ENCODE peak calls at places on chromosomes 2 and 18, in eight cellular contexts. Q is IMR-90, X is H1, W is A549, H is K562, E is GM12878, M is SK-N-SH, T is HepG2. I is an unnamed sample.
A peak's percentile ranks its signal among the peaks of the same experiment; 100 is the strongest.

GRCh38 chr2:45300026-45300750 is 290.9 kb upstream of the SIX2 start:
- DNase-seq in Q (no peak), X (no peak), W (no peak), H (no peak), E (no peak), M (no peak), T (peak; percentile 84), I (no peak)

GRCh38 chr2:157168501-157168900 is 89.0 kb upstream of the GALNT5 start:
- DNase-seq in Q (peak; percentile 47), X (no peak), W (no peak), H (peak; percentile 34), E (no peak), M (no peak), T (no peak), I (no peak)

GRCh38 chr2:181658444-181658843 is 1.5 kb upstream of the CERKL start:
- DNase-seq in Q (no peak), X (no peak), W (no peak), H (no peak), E (no peak), M (no peak), T (no peak), I (no peak)

GRCh38 chr18:55452123-55452611 is 135.8 kb downstream of the TCF4 start:
- DNase-seq in Q (no peak), X (no peak), W (no peak), H (no peak), E (no peak), M (no peak), T (no peak), I (no peak)

GRCh38 chr2:226605642-226606041 is 194.0 kb downstream of the IRS1 start:
- DNase-seq in Q (no peak), X (no peak), W (no peak), H (no peak), E (no peak), M (no peak), T (no peak), I (no peak)

GRCh38 chr2:241001413-241002274 is 3.2 kb downstream of the SNED1 start:
- DNase-seq in Q (no peak), X (no peak), W (no peak), H (no peak), E (no peak), M (no peak), T (no peak), I (no peak)

GRCh38 chr2:201891676-201892075 is 85.3 kb downstream of the CDK15 start:
- DNase-seq in Q (no peak), X (no peak), W (no peak), H (no peak), E (no peak), M (no peak), T (no peak), I (no peak)

GRCh38 chr2:201407265-201407664 is 44.0 kb downstream of the TRAK2 start:
- DNase-seq in Q (peak; percentile 36), X (no peak), W (peak; percentile 12), H (no peak), E (no peak), M (no peak), T (no peak), I (no peak)

GRCh38 chr2:20635698-20636584 is 15.0 kb downstream of the HS1BP3 start:
- DNase-seq in Q (peak; percentile 71), X (peak; percentile 70), W (peak; percentile 87), H (peak; percentile 85), E (no peak), M (peak; percentile 98), T (peak; percentile 74), I (peak; percentile 21)

GRCh38 chr2:221468288-221468687 is 103.8 kb downstream of the EPHA4 start:
- DNase-seq in Q (no peak), X (peak; percentile 31), W (no peak), H (no peak), E (no peak), M (no peak), T (no peak), I (no peak)

GRCh38 chr2:128421861-128422311 is 103.2 kb upstream of the HS6ST1 start:
- DNase-seq in Q (no peak), X (no peak), W (no peak), H (no peak), E (no peak), M (no peak), T (no peak), I (no peak)

DNA sequence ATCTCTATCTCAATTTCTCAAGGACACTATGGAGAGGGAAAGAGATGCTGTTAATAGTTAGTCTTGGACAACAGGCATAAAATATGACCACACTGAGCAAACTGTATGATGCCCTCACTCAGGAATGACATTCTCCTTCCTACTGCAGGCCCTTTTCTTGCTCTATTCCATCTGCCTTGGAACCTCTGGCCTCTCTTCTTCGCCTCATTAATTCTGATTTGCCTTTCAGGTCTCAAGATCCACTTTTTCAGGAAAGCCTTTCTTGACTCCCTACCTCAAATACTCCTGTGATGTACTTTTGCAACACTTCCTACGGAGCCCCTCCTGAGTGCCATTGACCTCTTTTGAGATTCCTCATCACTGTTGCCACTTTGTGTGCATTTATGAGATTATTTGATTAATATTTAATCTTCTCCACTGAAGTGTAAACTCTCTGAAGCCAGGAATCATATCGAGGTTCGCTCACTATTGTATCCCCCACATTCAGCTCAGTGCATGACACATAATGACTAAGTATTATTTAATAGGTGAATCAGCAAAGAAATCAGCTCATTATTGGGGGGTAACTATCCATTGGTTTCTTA is 21.3 kb upstream of the SPP2 start:
- DNase-seq in Q (peak; percentile 13), X (no peak), W (peak; percentile 21), H (no peak), E (no peak), M (no peak), T (no peak), I (no peak)
- TF ChIP-seq RAD21 in Q (no peak), X (no peak), W (peak; percentile 20), H (no peak), E (no peak), M (no peak), T (no peak), I (no peak)

GRCh38 chr2:26429779-26430654 is 28.3 kb downstream of the DRC1 start:
- DNase-seq in Q (no peak), X (no peak), W (no peak), H (no peak), E (no peak), M (no peak), T (no peak), I (no peak)
- TF ChIP-seq RAD21 in Q (no peak), X (no peak), W (no peak), H (no peak), E (no peak), M (no peak), T (no peak), I (no peak)

DNA sequence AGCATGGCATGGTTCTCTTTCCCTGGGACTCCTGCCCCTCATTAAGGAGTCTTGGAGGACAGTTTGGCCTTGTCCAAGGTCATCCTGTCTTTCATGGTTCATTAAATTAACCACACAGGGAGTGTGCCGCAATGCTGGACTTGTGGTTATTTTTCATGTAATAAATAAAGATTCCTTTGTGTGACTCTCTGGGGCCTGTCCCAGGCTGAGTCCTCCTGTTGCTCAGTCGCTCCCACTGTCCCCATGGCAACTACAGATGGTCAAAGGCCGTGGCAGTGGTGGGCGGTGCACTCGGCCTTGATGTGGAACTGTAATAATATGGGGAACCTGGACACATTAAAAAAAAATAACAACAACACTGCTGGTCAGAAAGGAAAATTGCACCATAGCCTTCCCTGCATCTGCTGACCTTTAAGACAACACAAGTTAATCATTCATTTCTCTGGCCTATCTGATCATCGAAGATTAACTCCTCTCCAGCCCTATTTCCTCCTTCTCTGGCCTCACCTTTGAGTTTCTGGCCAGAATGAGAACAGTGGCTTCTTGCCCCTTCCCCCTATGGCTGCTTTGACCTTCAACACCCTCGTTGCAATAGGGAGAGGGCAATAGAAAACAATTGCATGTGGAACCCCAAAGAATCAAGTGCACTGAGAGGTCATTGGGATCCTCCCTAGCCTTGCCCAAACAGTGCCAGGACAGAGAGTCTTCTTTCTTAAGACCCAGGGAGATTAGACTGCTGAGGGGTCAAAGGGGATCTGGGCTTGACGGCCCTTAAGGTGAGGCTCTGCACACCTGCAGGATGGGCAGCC is 44.7 kb downstream of the PSD4 start:
- DNase-seq in Q (no peak), X (no peak), W (peak; percentile 86), H (no peak), E (no peak), M (no peak), T (peak; percentile 97), I (no peak)
- TF ChIP-seq RAD21 in Q (no peak), X (no peak), W (peak; percentile 4), H (no peak), E (no peak), M (no peak), T (no peak), I (no peak)

DNA sequence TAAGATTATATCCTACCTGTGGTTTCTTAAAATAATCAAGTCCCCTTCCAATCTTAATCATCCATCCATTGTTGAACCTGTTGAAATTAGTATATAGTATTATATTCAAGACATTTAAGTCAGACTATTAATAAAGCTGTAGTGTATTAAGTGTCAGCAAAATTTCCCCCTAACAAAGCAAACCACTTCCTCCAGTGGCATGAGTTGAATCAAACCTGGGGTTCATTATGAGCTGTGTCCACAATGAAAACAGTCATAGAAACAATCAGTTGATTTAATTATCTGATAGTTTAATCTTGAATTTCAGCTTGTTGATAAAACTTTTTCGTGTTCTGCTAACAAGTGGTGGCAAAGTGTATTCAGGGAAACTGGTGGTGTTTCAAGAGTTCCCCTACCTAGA is 11.3 kb downstream of the MITD1 start:
- DNase-seq in Q (no peak), X (no peak), W (no peak), H (no peak), E (no peak), M (no peak), T (no peak), I (no peak)
- TF ChIP-seq RAD21 in Q (no peak), X (no peak), W (no peak), H (no peak), E (no peak), M (no peak), T (no peak), I (no peak)

GRCh38 chr2:161136194-161136593 is 24.0 kb upstream of the TANK start:
- DNase-seq in Q (no peak), X (no peak), W (no peak), H (no peak), E (no peak), M (no peak), T (no peak), I (no peak)
- TF ChIP-seq RAD21 in Q (no peak), X (no peak), W (no peak), H (no peak), E (no peak), M (no peak), T (no peak), I (no peak)